ENCODE peak calls at places on chromosomes 5 and 9, in five cellular contexts. Z is PC-3, M is OCI-LY7, T is neural progenitor cell, V is GM23338. R is an unnamed sample.

GRCh38 chr5:98635631-98636030 is 137.8 kb upstream of the RGMB start:
- DNase-seq in Z (no peak), T (no peak), V (no peak), M (no peak), R (no peak)

GRCh38 chr9:34341659-34342266 is 12.4 kb downstream of the NUDT2 start:
- DNase-seq in M (no peak), T (no peak), Z (no peak), V (no peak), R (no peak)

GRCh38 chr5:127254729-127255284 is 35.8 kb upstream of the MEGF10 start:
- DNase-seq in M (no peak), T (no peak), V (no peak), Z (peak), R (no peak)

GRCh38 chr9:16010221-16010620 is 457.4 kb downstream of the CCDC171 start:
- DNase-seq in V (no peak), Z (no peak), T (no peak), M (no peak), R (no peak)

GRCh38 chr5:72160959-72161358 is 53.7 kb downstream of the MAP1B start:
- DNase-seq in Z (peak), M (no peak), T (no peak), V (no peak), R (no peak)

GRCh38 chr5:86864022-86864421 is 246.3 kb downstream of the COX7C start:
- DNase-seq in T (no peak), Z (no peak), M (no peak), V (no peak), R (no peak)

GRCh38 chr5:172878585-172879433 is 44.8 kb downstream of the ERGIC1 start:
- DNase-seq in M (no peak), T (no peak), Z (no peak), V (no peak), R (no peak)

GRCh38 chr9:97575673-97576048 is 57.5 kb downstream of the TSTD2 start:
- DNase-seq in V (no peak), T (no peak), M (no peak), Z (no peak), R (no peak)

GRCh38 chr9:129694265-129694664 is 28.8 kb downstream of the PRRX2 start:
- DNase-seq in V (no peak), Z (no peak), M (no peak), T (no peak), R (no peak)

GRCh38 chr9:129697956-129698757 is 32.7 kb downstream of the PRRX2 start:
- DNase-seq in Z (no peak), T (peak), M (no peak), V (peak), R (no peak)

GRCh38 chr9:129696803-129697110 is 31.3 kb downstream of the PRRX2 start:
- DNase-seq in Z (no peak), V (peak), M (no peak), T (no peak), R (no peak)

GRCh38 chr9:129695870-129696269 is 30.4 kb downstream of the PRRX2 start:
- DNase-seq in Z (no peak), V (no peak), T (no peak), M (no peak), R (no peak)

DNA sequence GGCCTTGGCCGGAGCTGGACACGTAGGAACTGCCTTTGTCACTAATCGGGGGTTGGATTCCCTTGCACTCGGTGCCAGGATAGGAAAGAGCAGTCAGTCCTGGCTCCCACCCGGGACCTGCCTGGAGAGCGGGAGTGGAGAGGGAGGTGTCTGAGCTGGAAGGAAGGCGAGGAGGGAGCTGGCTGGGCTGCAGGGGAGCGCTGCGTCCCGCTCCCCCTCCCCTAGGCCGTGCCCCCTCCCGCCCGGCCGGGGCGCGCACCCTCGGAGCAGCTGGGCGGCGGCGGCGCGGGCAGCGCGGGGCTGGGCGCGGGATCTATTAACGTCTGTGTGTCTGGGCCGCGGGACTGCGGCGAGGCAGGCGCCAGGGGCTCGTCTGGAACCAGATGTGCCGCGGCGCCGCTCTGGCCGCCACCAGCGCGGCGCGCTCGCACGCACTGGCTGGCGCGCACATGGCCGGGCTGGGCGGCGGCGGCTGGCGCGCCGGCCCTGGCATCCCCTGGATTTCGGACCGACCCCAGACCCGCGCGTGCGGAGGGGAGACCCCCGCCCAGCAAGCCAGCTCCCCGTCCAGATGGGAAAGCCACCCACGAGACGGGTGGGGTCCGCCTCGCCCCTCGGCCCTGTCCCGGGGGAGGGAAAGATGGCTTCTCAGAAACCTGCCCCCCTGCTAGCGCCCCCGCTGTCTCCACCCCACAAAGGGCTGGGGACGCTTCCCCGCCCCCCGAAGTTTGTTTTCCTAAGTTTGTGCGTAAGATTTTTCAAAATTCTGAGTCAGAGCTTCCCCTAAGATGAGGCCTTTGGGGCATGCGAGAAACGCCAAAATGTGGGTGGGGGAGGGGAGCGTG is 31.9 kb downstream of the PRRX2 start:
- DNase-seq in T (peak), V (peak), M (no peak), Z (peak), R (no peak)
- H3K4me2 ChIP-seq in T (peak), V (peak), M (no peak), Z (peak), R (no peak)

DNA sequence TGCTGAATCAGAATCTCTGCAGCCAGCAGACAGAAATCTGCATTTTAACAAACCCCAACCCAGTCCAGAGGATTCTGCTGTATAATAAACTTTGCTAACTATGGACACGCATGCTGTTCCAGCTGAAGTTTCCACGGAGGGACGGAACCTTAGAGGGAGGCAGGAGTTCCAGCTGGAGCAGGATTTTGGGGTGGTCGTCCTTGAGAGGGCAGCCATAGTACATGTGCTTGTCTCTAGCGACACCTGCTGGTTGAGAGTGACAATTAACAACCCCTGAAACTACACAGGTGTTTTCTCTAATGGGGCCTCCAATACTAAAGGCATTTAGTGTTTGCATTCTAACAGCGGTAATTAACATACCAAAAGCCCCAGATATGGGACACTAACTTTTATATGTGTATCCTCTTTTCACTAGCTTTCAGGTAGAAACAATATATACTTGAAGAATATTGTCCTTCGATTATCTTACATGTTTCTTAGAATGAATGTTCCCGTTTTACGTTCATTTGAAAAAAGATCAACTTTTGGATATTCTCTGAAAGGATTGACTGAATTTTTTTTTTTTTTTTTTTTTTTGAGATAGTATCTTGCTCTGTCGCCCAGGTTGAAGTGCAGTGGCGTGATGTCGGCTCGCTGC is 32.4 kb upstream of the FSD1L start:
- DNase-seq in T (peak), V (peak), Z (peak), M (peak), R (peak)
- TF ChIP-seq EZH2phosphoT487 in T (no peak), V (no peak), Z (no peak), M (no peak), R (no peak)

GRCh38 chr9:127968717-127969383 is 11.9 kb downstream of the EEIG1 start:
- DNase-seq in M (no peak), V (no peak), T (no peak), Z (peak), R (no peak)
- H3K4me3 ChIP-seq in M (peak), V (no peak), T (no peak), Z (no peak), R (no peak)

DNA sequence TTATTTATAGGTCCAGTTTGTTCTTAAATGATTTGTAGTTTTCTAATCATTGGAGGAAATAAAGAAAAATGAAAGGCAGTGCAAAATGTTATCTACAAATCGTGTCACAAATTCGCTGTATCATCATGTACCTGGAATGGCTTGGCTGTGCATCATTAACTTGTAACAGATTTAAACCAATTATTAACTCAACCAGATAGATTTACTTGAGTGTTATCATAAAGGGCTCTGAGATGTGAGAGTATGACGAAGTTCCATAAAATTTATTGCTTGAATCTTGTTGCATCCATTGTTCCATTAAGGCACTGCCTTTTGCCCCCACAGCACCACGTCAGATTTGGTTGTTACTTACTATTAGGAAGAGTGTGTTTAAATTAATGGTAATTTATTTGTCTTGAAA is 23.5 kb downstream of the PCSK5 start:
- DNase-seq in M (no peak), Z (no peak), T (no peak), V (no peak), R (no peak)
- H3K4me2 ChIP-seq in M (no peak), Z (no peak), T (no peak), V (no peak), R (no peak)

GRCh38 chr9:133393399-133393798 is 17.2 kb downstream of the STKLD1 start:
- DNase-seq in T (no peak), V (no peak), M (no peak), Z (no peak), R (no peak)
- TF ChIP-seq EZH2phosphoT487 in T (no peak), V (no peak), M (no peak), Z (no peak), R (no peak)